ENCODE peak calls at places on chromosomes 1 and 21, in seven cellular contexts. I, S, Y, F, B, X and H are unnamed samples.

GRCh38 chr1:211092955-211093354 is 41.0 kb downstream of the KCNH1 start:
- DNase-seq in I (no peak), S (no peak), Y (no peak), F (no peak), B (no peak), X (no peak), H (no peak)

GRCh38 chr1:53548031-53548491 is 88.9 kb downstream of the DMRTB1 start:
- DNase-seq in I (no peak), S (no peak), Y (no peak), F (no peak), B (no peak), X (no peak), H (no peak)

GRCh38 chr1:19799233-19799876 is 361 bp downstream of the TMCO4 start:
- DNase-seq in I (peak; percentile 89), S (peak; percentile 21), Y (no peak), F (no peak), B (no peak), X (no peak), H (no peak)

GRCh38 chr21:46100426-46100825 is 2.5 kb downstream of the COL6A2 start:
- DNase-seq in I (peak; percentile 5), S (no peak), Y (no peak), F (no peak), B (no peak), X (no peak), H (no peak)

GRCh38 chr21:36079010-36079649 is 9.3 kb downstream of the CBR1 start:
- DNase-seq in I (no peak), S (peak; percentile 28), Y (no peak), F (peak; percentile 2), B (no peak), X (no peak), H (no peak)

GRCh38 chr1:9010781-9011323 is 15.4 kb downstream of the SLC2A7 start:
- DNase-seq in I (no peak), S (no peak), Y (no peak), F (no peak), B (no peak), X (no peak), H (no peak)

GRCh38 chr1:205077158-205077933 is 6.9 kb downstream of the TMEM81 start:
- DNase-seq in I (no peak), S (no peak), Y (no peak), F (no peak), B (no peak), X (no peak), H (no peak)

GRCh38 chr1:229253170-229253974 is 17.5 kb upstream of the RAB4A start:
- DNase-seq in I (peak; percentile 77), S (no peak), Y (no peak), F (no peak), B (no peak), X (peak; percentile 62), H (no peak)

GRCh38 chr1:41361495-41362356 is 492 bp downstream of the FOXO6 start:
- DNase-seq in I (peak; percentile 69), S (no peak), Y (no peak), F (no peak), B (no peak), X (peak; percentile 74), H (no peak)

GRCh38 chr1:246002725-246003441 is 504.2 kb downstream of the SMYD3 start:
- DNase-seq in I (peak; percentile 94), S (peak; percentile 23), Y (peak; percentile 66), F (peak; percentile 86), B (peak; percentile 55), X (peak; percentile 84), H (peak; percentile 29)

GRCh38 chr1:115641762-115642167 is at the start of gene VANGL1:
- DNase-seq in I (peak; percentile 88), S (peak; percentile 32), Y (no peak), F (peak; percentile 49), B (peak; percentile 16), X (peak; percentile 65), H (no peak)

GRCh38 chr1:1942753-1943656 is 23.9 kb upstream of the TMEM52 start:
- DNase-seq in I (no peak), S (no peak), Y (no peak), F (no peak), B (no peak), X (no peak), H (no peak)